ENCODE peak calls at places on chromosomes 13 and 19, in ten cellular contexts. D, O, Q, S, J, I, G, K, B and M are unnamed samples.

GRCh38 chr13:105908581-105908980 is 626.9 kb downstream of the EFNB2 start:
- DNase-seq in D (peak; percentile 34), O (no peak), Q (no peak), S (no peak), J (no peak), I (no peak), G (no peak), K (no peak), B (no peak), M (no peak)

GRCh38 chr19:55149078-55150003 is at the start of gene TNNT1:
- DNase-seq in D (peak; percentile 50), O (no peak), Q (no peak), S (no peak), J (no peak), I (no peak), G (peak; percentile 60), K (peak; percentile 78), B (no peak), M (no peak)

GRCh38 chr13:44331912-44332840 is 41.4 kb upstream of the SERP2 start:
- DNase-seq in D (peak; percentile 78), O (no peak), Q (no peak), S (peak; percentile 17), J (peak; percentile 90), I (no peak), G (peak; percentile 56), K (peak; percentile 31), B (no peak), M (peak; percentile 96)

GRCh38 chr13:75744127-75744526 is 108.0 kb downstream of the LMO7 start:
- DNase-seq in D (no peak), O (no peak), Q (no peak), S (no peak), J (no peak), I (no peak), G (no peak), K (no peak), B (no peak), M (no peak)

GRCh38 chr19:1154731-1155351 is 19.2 kb downstream of the SBNO2 start:
- DNase-seq in D (peak; percentile 82), O (no peak), Q (no peak), S (no peak), J (peak; percentile 61), I (no peak), G (peak; percentile 86), K (no peak), B (no peak), M (peak; percentile 93)

GRCh38 chr13:46012404-46012803 is 40.1 kb downstream of the ZC3H13 start:
- DNase-seq in D (no peak), O (no peak), Q (no peak), S (no peak), J (no peak), I (no peak), G (no peak), K (no peak), B (no peak), M (no peak)

GRCh38 chr13:24685314-24685713 is 5.1 kb downstream of the ATP12A start:
- DNase-seq in D (no peak), O (no peak), Q (no peak), S (no peak), J (no peak), I (no peak), G (no peak), K (no peak), B (no peak), M (no peak)

GRCh38 chr13:51913421-51914136 is 51.8 kb downstream of the CCDC70 start:
- DNase-seq in D (no peak), O (no peak), Q (no peak), S (no peak), J (no peak), I (no peak), G (no peak), K (peak; percentile 60), B (no peak), M (no peak)

GRCh38 chr19:54248016-54248601 is 5.5 kb upstream of the LILRA6 start:
- DNase-seq in D (peak; percentile 45), O (no peak), Q (no peak), S (no peak), J (no peak), I (no peak), G (no peak), K (no peak), B (no peak), M (peak; percentile 51)

GRCh38 chr13:93224545-93224944 is 2.1 kb upstream of the GPC6 start:
- DNase-seq in D (peak; percentile 71), O (no peak), Q (no peak), S (no peak), J (no peak), I (no peak), G (peak; percentile 35), K (peak; percentile 67), B (no peak), M (peak; percentile 38)

GRCh38 chr19:44050740-44051653 is 839 bp upstream of the ZNF223 start:
- DNase-seq in D (peak; percentile 6), O (peak; percentile 50), Q (peak; percentile 2), S (peak; percentile 78), J (no peak), I (no peak), G (no peak), K (no peak), B (no peak), M (peak; percentile 7)

GRCh38 chr19:18119243-18120105 is 21.9 kb downstream of the MAST3 start:
- DNase-seq in D (no peak), O (peak; percentile 73), Q (peak; percentile 54), S (no peak), J (no peak), I (peak; percentile 48), G (no peak), K (no peak), B (peak; percentile 47), M (no peak)

GRCh38 chr19:17330546-17331253 is 4.0 kb downstream of the ANO8 start:
- DNase-seq in D (no peak), O (no peak), Q (no peak), S (no peak), J (no peak), I (no peak), G (peak; percentile 3), K (no peak), B (no peak), M (no peak)

GRCh38 chr19:3322199-3322978 is 44.0 kb upstream of the NFIC start:
- DNase-seq in D (no peak), O (no peak), Q (no peak), S (no peak), J (no peak), I (no peak), G (no peak), K (no peak), B (no peak), M (no peak)

GRCh38 chr19:41353466-41354342 is at the start of gene TGFB1:
- DNase-seq in D (peak; percentile 90), O (peak; percentile 97), Q (peak; percentile 94), S (peak; percentile 49), J (peak; percentile 67), I (peak; percentile 92), G (peak; percentile 92), K (peak; percentile 85), B (peak; percentile 93), M (peak; percentile 85)

GRCh38 chr13:39321578-39321977 is 281.4 kb downstream of the LHFPL6 start:
- DNase-seq in D (no peak), O (no peak), Q (no peak), S (no peak), J (peak; percentile 33), I (no peak), G (no peak), K (no peak), B (no peak), M (peak; percentile 47)

GRCh38 chr13:97567510-97568243 is 133.7 kb downstream of the RAP2A start:
- DNase-seq in D (peak; percentile 25), O (no peak), Q (no peak), S (no peak), J (no peak), I (no peak), G (peak; percentile 80), K (no peak), B (no peak), M (peak; percentile 54)

GRCh38 chr19:33443638-33444195 is 70.2 kb downstream of the CEBPG start:
- DNase-seq in D (no peak), O (no peak), Q (no peak), S (no peak), J (no peak), I (no peak), G (no peak), K (no peak), B (no peak), M (no peak)

GRCh38 chr19:34330116-34330515 is 34.9 kb upstream of the GPI start:
- DNase-seq in D (no peak), O (no peak), Q (no peak), S (no peak), J (no peak), I (no peak), G (no peak), K (no peak), B (no peak), M (no peak)

GRCh38 chr19:5786593-5787551 is 2.3 kb upstream of the PRR22 start:
- DNase-seq in D (no peak), O (no peak), Q (no peak), S (no peak), J (no peak), I (no peak), G (no peak), K (no peak), B (no peak), M (no peak)

GRCh38 chr19:17673937-17674799 is 14.0 kb downstream of the UNC13A start:
- DNase-seq in D (no peak), O (no peak), Q (no peak), S (no peak), J (no peak), I (no peak), G (no peak), K (no peak), B (no peak), M (no peak)

GRCh38 chr19:54172764-54173699 is at the start of gene TMC4:
- DNase-seq in D (peak; percentile 53), O (no peak), Q (no peak), S (peak; percentile 76), J (no peak), I (no peak), G (peak; percentile 93), K (no peak), B (no peak), M (peak; percentile 28)

GRCh38 chr19:47156861-47157454 is 26.3 kb downstream of the SAE1 start:
- DNase-seq in D (no peak), O (no peak), Q (no peak), S (no peak), J (no peak), I (no peak), G (no peak), K (no peak), B (no peak), M (peak; percentile 24)

GRCh38 chr19:10915511-10916091 is 12.8 kb downstream of the YIPF2 start:
- DNase-seq in D (peak; percentile 95), O (no peak), Q (no peak), S (no peak), J (peak; percentile 89), I (no peak), G (peak; percentile 63), K (no peak), B (no peak), M (peak; percentile 71)

GRCh38 chr19:9768175-9769112 is at the start of gene ZNF846:
- DNase-seq in D (peak; percentile 97), O (peak; percentile 95), Q (peak; percentile 89), S (peak; percentile 78), J (peak; percentile 90), I (peak; percentile 84), G (peak; percentile 97), K (peak; percentile 97), B (peak; percentile 86), M (peak; percentile 97)

GRCh38 chr19:13979224-13979623 is 26.9 kb downstream of the RFX1 start:
- DNase-seq in D (no peak), O (no peak), Q (no peak), S (no peak), J (no peak), I (no peak), G (peak; percentile 49), K (peak; percentile 27), B (no peak), M (no peak)

GRCh38 chr13:63842102-63842501 is 2426.5 kb upstream of the PCDH20 start:
- DNase-seq in D (no peak), O (no peak), Q (no peak), S (no peak), J (no peak), I (no peak), G (no peak), K (no peak), B (no peak), M (no peak)

GRCh38 chr19:43532962-43533545 is at the start of gene ZNF575:
- DNase-seq in D (peak; percentile 94), O (peak; percentile 88), Q (peak; percentile 77), S (peak; percentile 98), J (peak; percentile 94), I (peak; percentile 74), G (peak; percentile 95), K (peak; percentile 95), B (peak; percentile 63), M (peak; percentile 95)